ENCODE peak calls at places on chromosome 10, in nine cellular contexts. One of them, this sample, is unnamed. For H3K4me1, the result is how much of the 10 kb centered on the place peaks cover.

GRCh38 chr10:3778708-3779108 is 6.3 kb downstream of the KLF6 start:
- DNase-seq in tibial nerve: no peak
- DNase-seq in adipocyte: no peak
- DNase-seq in IMR-90: peak
- DNase-seq in lower lobe of right lung: no peak
- DNase-seq in small intestine: no peak
- DNase-seq in astrocyte: peak
- DNase-seq in naive thymus-derived CD4-positive, alpha-beta T cell: no peak
- DNase-seq in cardiac muscle cell: no peak
- DNase-seq in this sample: no peak

GRCh38 chr10:113122947-113123346 is 172.9 kb downstream of the TCF7L2 start:
- DNase-seq in tibial nerve: no peak
- DNase-seq in adipocyte: no peak
- DNase-seq in IMR-90: no peak
- DNase-seq in lower lobe of right lung: no peak
- DNase-seq in small intestine: peak
- DNase-seq in astrocyte: no peak
- DNase-seq in naive thymus-derived CD4-positive, alpha-beta T cell: no peak
- DNase-seq in cardiac muscle cell: no peak
- DNase-seq in this sample: no peak

GRCh38 chr10:63388421-63389031 is 77.3 kb downstream of the JMJD1C start:
- DNase-seq in tibial nerve: no peak
- DNase-seq in adipocyte: no peak
- DNase-seq in IMR-90: peak
- DNase-seq in lower lobe of right lung: no peak
- DNase-seq in small intestine: peak
- DNase-seq in astrocyte: peak
- DNase-seq in naive thymus-derived CD4-positive, alpha-beta T cell: no peak
- DNase-seq in cardiac muscle cell: no peak
- DNase-seq in this sample: no peak

GRCh38 chr10:69663548-69663947 is 33.5 kb downstream of the FAM241B start:
- DNase-seq in tibial nerve: no peak
- DNase-seq in adipocyte: no peak
- DNase-seq in IMR-90: no peak
- DNase-seq in lower lobe of right lung: peak
- DNase-seq in small intestine: no peak
- DNase-seq in astrocyte: no peak
- DNase-seq in naive thymus-derived CD4-positive, alpha-beta T cell: no peak
- DNase-seq in cardiac muscle cell: peak
- DNase-seq in this sample: no peak

GRCh38 chr10:66809402-66809801 is 116.4 kb upstream of the LRRTM3 start:
- DNase-seq in tibial nerve: no peak
- DNase-seq in adipocyte: no peak
- DNase-seq in IMR-90: no peak
- DNase-seq in lower lobe of right lung: no peak
- DNase-seq in small intestine: no peak
- DNase-seq in astrocyte: no peak
- DNase-seq in naive thymus-derived CD4-positive, alpha-beta T cell: no peak
- DNase-seq in cardiac muscle cell: no peak
- DNase-seq in this sample: no peak

GRCh38 chr10:119120413-119120867 is 16.5 kb downstream of the DENND10 start:
- DNase-seq in tibial nerve: no peak
- DNase-seq in adipocyte: peak
- DNase-seq in IMR-90: peak
- DNase-seq in lower lobe of right lung: no peak
- DNase-seq in small intestine: no peak
- DNase-seq in astrocyte: peak
- DNase-seq in naive thymus-derived CD4-positive, alpha-beta T cell: no peak
- DNase-seq in cardiac muscle cell: peak
- DNase-seq in this sample: peak

GRCh38 chr10:73876971-73877370 is 2.6 kb upstream of the CAMK2G start:
- DNase-seq in tibial nerve: no peak
- DNase-seq in adipocyte: no peak
- DNase-seq in IMR-90: peak
- DNase-seq in lower lobe of right lung: no peak
- DNase-seq in small intestine: no peak
- DNase-seq in astrocyte: peak
- DNase-seq in naive thymus-derived CD4-positive, alpha-beta T cell: no peak
- DNase-seq in cardiac muscle cell: no peak
- DNase-seq in this sample: no peak

GRCh38 chr10:15725603-15726002 is 5.9 kb upstream of the ITGA8 start:
- DNase-seq in tibial nerve: peak
- DNase-seq in adipocyte: peak
- DNase-seq in IMR-90: peak
- DNase-seq in lower lobe of right lung: no peak
- DNase-seq in small intestine: peak
- DNase-seq in astrocyte: peak
- DNase-seq in naive thymus-derived CD4-positive, alpha-beta T cell: no peak
- DNase-seq in cardiac muscle cell: peak
- DNase-seq in this sample: no peak

GRCh38 chr10:43595739-43596298 is 10.4 kb upstream of the ZNF485 start:
- DNase-seq in tibial nerve: no peak
- DNase-seq in adipocyte: peak
- DNase-seq in IMR-90: no peak
- DNase-seq in lower lobe of right lung: no peak
- DNase-seq in small intestine: no peak
- DNase-seq in astrocyte: no peak
- DNase-seq in naive thymus-derived CD4-positive, alpha-beta T cell: no peak
- DNase-seq in cardiac muscle cell: no peak
- DNase-seq in this sample: peak

GRCh38 chr10:104640339-104641149 is 546 bp upstream of the SORCS3 start:
- DNase-seq in tibial nerve: no peak
- DNase-seq in adipocyte: no peak
- DNase-seq in IMR-90: no peak
- DNase-seq in lower lobe of right lung: no peak
- DNase-seq in small intestine: no peak
- DNase-seq in astrocyte: no peak
- DNase-seq in naive thymus-derived CD4-positive, alpha-beta T cell: no peak
- DNase-seq in cardiac muscle cell: peak
- DNase-seq in this sample: no peak

GRCh38 chr10:93600861-93601773 is at the start of gene RBP4:
- DNase-seq in tibial nerve: peak
- DNase-seq in adipocyte: peak
- DNase-seq in IMR-90: peak
- DNase-seq in lower lobe of right lung: no peak
- DNase-seq in small intestine: peak
- DNase-seq in astrocyte: peak
- DNase-seq in naive thymus-derived CD4-positive, alpha-beta T cell: no peak
- DNase-seq in cardiac muscle cell: peak
- DNase-seq in this sample: no peak
- H3K4me3 ChIP-seq in tibial nerve: peak
- H3K4me3 ChIP-seq in adipocyte: peak
- H3K4me3 ChIP-seq in IMR-90: no peak
- H3K4me3 ChIP-seq in lower lobe of right lung: peak
- H3K4me3 ChIP-seq in small intestine: peak
- H3K4me3 ChIP-seq in astrocyte: no peak
- H3K4me3 ChIP-seq in naive thymus-derived CD4-positive, alpha-beta T cell: no peak
- H3K4me3 ChIP-seq in cardiac muscle cell: peak
- H3K4me3 ChIP-seq in this sample: no peak

GRCh38 chr10:14558025-14558424 is 216.7 kb downstream of the FAM107B start:
- DNase-seq in tibial nerve: no peak
- DNase-seq in adipocyte: no peak
- DNase-seq in IMR-90: no peak
- DNase-seq in lower lobe of right lung: no peak
- DNase-seq in small intestine: no peak
- DNase-seq in astrocyte: no peak
- DNase-seq in naive thymus-derived CD4-positive, alpha-beta T cell: no peak
- DNase-seq in cardiac muscle cell: no peak
- DNase-seq in this sample: no peak

GRCh38 chr10:14560274-14560673 is 214.4 kb downstream of the FAM107B start:
- DNase-seq in tibial nerve: no peak
- DNase-seq in adipocyte: peak
- DNase-seq in IMR-90: peak
- DNase-seq in lower lobe of right lung: peak
- DNase-seq in small intestine: no peak
- DNase-seq in astrocyte: peak
- DNase-seq in naive thymus-derived CD4-positive, alpha-beta T cell: no peak
- DNase-seq in cardiac muscle cell: peak
- DNase-seq in this sample: peak

GRCh38 chr10:14555806-14556205 is 218.9 kb downstream of the FAM107B start:
- DNase-seq in tibial nerve: no peak
- DNase-seq in adipocyte: no peak
- DNase-seq in IMR-90: no peak
- DNase-seq in lower lobe of right lung: no peak
- DNase-seq in small intestine: no peak
- DNase-seq in astrocyte: no peak
- DNase-seq in naive thymus-derived CD4-positive, alpha-beta T cell: no peak
- DNase-seq in cardiac muscle cell: peak
- DNase-seq in this sample: no peak

GRCh38 chr10:14556285-14556956 is 218.3 kb downstream of the FAM107B start:
- DNase-seq in tibial nerve: no peak
- DNase-seq in adipocyte: no peak
- DNase-seq in IMR-90: peak
- DNase-seq in lower lobe of right lung: peak
- DNase-seq in small intestine: peak
- DNase-seq in astrocyte: no peak
- DNase-seq in naive thymus-derived CD4-positive, alpha-beta T cell: no peak
- DNase-seq in cardiac muscle cell: peak
- DNase-seq in this sample: peak

DNA sequence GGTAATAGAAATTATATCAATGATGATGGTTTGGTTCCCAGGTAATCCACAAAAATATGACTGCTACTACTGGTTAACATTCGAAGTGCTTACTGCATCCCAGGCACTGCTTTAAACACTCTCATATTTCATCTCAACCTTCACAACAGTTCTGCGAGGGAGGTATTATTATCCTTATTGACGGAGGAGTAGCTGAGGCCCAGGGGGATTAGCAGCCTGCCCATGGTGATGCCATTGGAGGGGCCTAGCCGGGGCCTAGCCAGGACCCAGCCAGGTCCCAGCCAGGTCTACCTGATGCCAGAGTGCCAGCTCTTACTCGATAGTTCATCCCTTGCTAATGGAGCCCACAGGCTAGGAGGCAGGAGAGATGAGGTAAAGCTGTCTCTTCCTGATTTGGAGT is 217.1 kb downstream of the FAM107B start:
- DNase-seq in tibial nerve: no peak
- DNase-seq in adipocyte: no peak
- DNase-seq in IMR-90: no peak
- DNase-seq in lower lobe of right lung: no peak
- DNase-seq in small intestine: no peak
- DNase-seq in astrocyte: no peak
- DNase-seq in naive thymus-derived CD4-positive, alpha-beta T cell: no peak
- DNase-seq in cardiac muscle cell: no peak
- DNase-seq in this sample: no peak
- H3K4me1 ChIP-seq in tibial nerve: under half
- H3K4me1 ChIP-seq in adipocyte: under half
- H3K4me1 ChIP-seq in IMR-90: under half
- H3K4me1 ChIP-seq in lower lobe of right lung: half or more
- H3K4me1 ChIP-seq in small intestine: under half
- H3K4me1 ChIP-seq in astrocyte: under half
- H3K4me1 ChIP-seq in naive thymus-derived CD4-positive, alpha-beta T cell: half or more
- H3K4me1 ChIP-seq in cardiac muscle cell: under half
- H3K4me1 ChIP-seq in this sample: half or more

GRCh38 chr10:29259498-29259897 is 29.4 kb upstream of the LYZL1 start:
- DNase-seq in tibial nerve: no peak
- DNase-seq in adipocyte: no peak
- DNase-seq in IMR-90: no peak
- DNase-seq in lower lobe of right lung: no peak
- DNase-seq in small intestine: no peak
- DNase-seq in astrocyte: no peak
- DNase-seq in naive thymus-derived CD4-positive, alpha-beta T cell: no peak
- DNase-seq in cardiac muscle cell: no peak
- DNase-seq in this sample: no peak

GRCh38 chr10:29256531-29256930 is 32.3 kb upstream of the LYZL1 start:
- DNase-seq in tibial nerve: no peak
- DNase-seq in adipocyte: peak
- DNase-seq in IMR-90: no peak
- DNase-seq in lower lobe of right lung: no peak
- DNase-seq in small intestine: no peak
- DNase-seq in astrocyte: no peak
- DNase-seq in naive thymus-derived CD4-positive, alpha-beta T cell: no peak
- DNase-seq in cardiac muscle cell: no peak
- DNase-seq in this sample: no peak

GRCh38 chr10:29256019-29256418 is 32.9 kb upstream of the LYZL1 start:
- DNase-seq in tibial nerve: no peak
- DNase-seq in adipocyte: no peak
- DNase-seq in IMR-90: no peak
- DNase-seq in lower lobe of right lung: no peak
- DNase-seq in small intestine: no peak
- DNase-seq in astrocyte: no peak
- DNase-seq in naive thymus-derived CD4-positive, alpha-beta T cell: no peak
- DNase-seq in cardiac muscle cell: no peak
- DNase-seq in this sample: no peak

GRCh38 chr10:29257106-29257783 is 31.6 kb upstream of the LYZL1 start:
- DNase-seq in tibial nerve: peak
- DNase-seq in adipocyte: peak
- DNase-seq in IMR-90: peak
- DNase-seq in lower lobe of right lung: no peak
- DNase-seq in small intestine: no peak
- DNase-seq in astrocyte: peak
- DNase-seq in naive thymus-derived CD4-positive, alpha-beta T cell: no peak
- DNase-seq in cardiac muscle cell: peak
- DNase-seq in this sample: no peak

GRCh38 chr10:29257784-29258135 is 31.1 kb upstream of the LYZL1 start:
- DNase-seq in tibial nerve: peak
- DNase-seq in adipocyte: no peak
- DNase-seq in IMR-90: no peak
- DNase-seq in lower lobe of right lung: no peak
- DNase-seq in small intestine: no peak
- DNase-seq in astrocyte: no peak
- DNase-seq in naive thymus-derived CD4-positive, alpha-beta T cell: no peak
- DNase-seq in cardiac muscle cell: no peak
- DNase-seq in this sample: no peak
- H3K4me3 ChIP-seq in tibial nerve: no peak
- H3K4me3 ChIP-seq in adipocyte: no peak
- H3K4me3 ChIP-seq in IMR-90: no peak
- H3K4me3 ChIP-seq in lower lobe of right lung: no peak
- H3K4me3 ChIP-seq in small intestine: no peak
- H3K4me3 ChIP-seq in astrocyte: no peak
- H3K4me3 ChIP-seq in naive thymus-derived CD4-positive, alpha-beta T cell: no peak
- H3K4me3 ChIP-seq in cardiac muscle cell: no peak
- H3K4me3 ChIP-seq in this sample: no peak

DNA sequence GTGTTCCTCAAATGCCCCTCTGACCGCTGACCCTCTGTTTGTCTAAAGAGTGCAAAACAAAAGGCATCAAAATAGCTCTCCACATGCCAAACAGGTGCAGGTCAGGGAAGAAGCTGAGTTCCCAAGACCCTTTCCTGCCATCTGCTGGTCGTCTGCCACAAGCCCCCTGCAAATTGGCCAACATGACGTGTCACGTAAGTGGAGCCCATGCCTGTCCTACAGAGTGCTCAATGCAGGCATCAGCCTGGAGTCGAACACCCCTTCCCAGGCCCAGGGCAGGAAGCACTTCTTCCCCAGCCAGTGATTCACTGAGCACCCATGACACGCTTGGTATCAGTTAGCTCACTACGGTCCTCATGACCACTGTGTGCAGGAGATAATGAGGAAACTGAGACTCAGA is 14.1 kb downstream of the TMEM72 start:
- DNase-seq in tibial nerve: no peak
- DNase-seq in adipocyte: peak
- DNase-seq in IMR-90: peak
- DNase-seq in lower lobe of right lung: no peak
- DNase-seq in small intestine: no peak
- DNase-seq in astrocyte: no peak
- DNase-seq in naive thymus-derived CD4-positive, alpha-beta T cell: no peak
- DNase-seq in cardiac muscle cell: peak
- DNase-seq in this sample: no peak
- H3K4me1 ChIP-seq in tibial nerve: under half
- H3K4me1 ChIP-seq in adipocyte: under half
- H3K4me1 ChIP-seq in IMR-90: under half
- H3K4me1 ChIP-seq in lower lobe of right lung: under half
- H3K4me1 ChIP-seq in small intestine: under half
- H3K4me1 ChIP-seq in astrocyte: under half
- H3K4me1 ChIP-seq in naive thymus-derived CD4-positive, alpha-beta T cell: under half
- H3K4me1 ChIP-seq in cardiac muscle cell: under half
- H3K4me1 ChIP-seq in this sample: under half

This sample was measured in CD8-positive, alpha-beta memory T cell.